ENCODE peak calls at places on chromosomes 12 and 14, in five cellular contexts. N is HuH-7.5, B is T-helper 17 cell, I is MV-4-11, A is GM04503. V is an unnamed sample.

GRCh38 chr12:88566430-88566829 is 13.8 kb downstream of the KITLG start:
- DNase-seq in A (no peak), N (peak; percentile 9), B (no peak), I (no peak), V (no peak)

GRCh38 chr12:54040148-54040494 is 7.3 kb downstream of the HOXC5 start:
- DNase-seq in B (no peak), A (no peak), N (no peak), I (no peak), V (no peak)

GRCh38 chr14:98144964-98145363 is 1127.0 kb downstream of the BCL11B start:
- DNase-seq in I (no peak), A (peak; percentile 1), B (no peak), N (no peak), V (no peak)

GRCh38 chr12:115871714-115872113 is 405.8 kb downstream of the MED13L start:
- DNase-seq in A (no peak), I (peak; percentile 55), B (no peak), N (peak; percentile 21), V (peak; percentile 64)

GRCh38 chr12:131726-132465 is 65.3 kb downstream of the IQSEC3 start:
- DNase-seq in N (no peak), A (no peak), I (no peak), B (no peak), V (no peak)

GRCh38 chr12:121166356-121166755 is 33.7 kb downstream of the P2RX7 start:
- DNase-seq in N (no peak), A (no peak), B (no peak), I (no peak), V (no peak)

GRCh38 chr14:91889477-91890211 is 22.3 kb upstream of the TC2N start:
- DNase-seq in B (no peak), A (no peak), N (no peak), I (no peak), V (no peak)

GRCh38 chr14:64786296-64787149 is 82.3 kb downstream of the PLEKHG3 start:
- DNase-seq in I (no peak), N (no peak), A (no peak), B (no peak), V (no peak)

GRCh38 chr12:75207338-75208083 is 2.1 kb downstream of the KCNC2 start:
- DNase-seq in I (no peak), A (no peak), N (no peak), B (no peak), V (no peak)

GRCh38 chr12:71533703-71534102 is 94.1 kb downstream of the LGR5 start:
- DNase-seq in A (no peak), I (no peak), B (no peak), N (no peak), V (no peak)

GRCh38 chr14:77641534-77642341 is 25.3 kb upstream of the SPTLC2 start:
- DNase-seq in N (no peak), I (peak; percentile 93), B (peak; percentile 42), A (no peak), V (peak; percentile 68)

GRCh38 chr14:20295067-20295466 is 10.7 kb downstream of the TTC5 start:
- DNase-seq in B (no peak), I (peak; percentile 73), A (no peak), N (no peak), V (no peak)

GRCh38 chr14:91996951-91997371 is 42.9 kb downstream of the TRIP11 start:
- DNase-seq in B (no peak), N (peak; percentile 9), I (peak; percentile 42), A (peak; percentile 83), V (peak; percentile 62)

GRCh38 chr12:56933826-56934625 is at the start of gene SDR9C7:
- DNase-seq in I (no peak), A (no peak), B (no peak), N (no peak), V (no peak)

GRCh38 chr12:131438874-131439273 is 272.0 kb upstream of the SFSWAP start:
- DNase-seq in B (no peak), I (no peak), N (no peak), A (no peak), V (no peak)

GRCh38 chr12:119649202-119649808 is 18.6 kb upstream of the PRKAB1 start:
- DNase-seq in I (no peak), N (peak; percentile 16), A (no peak), B (no peak), V (peak; percentile 33)

V was measured in NB4.